ENCODE peak calls at places on chromosome 11, in four cellular contexts. One of them, this sample, is unnamed.

GRCh38 chr11:76285397-76285796 is 79.1 kb upstream of the WNT11 start:
- DNase-seq in GM18507: no peak
- DNase-seq in C1 segment of cervical spinal cord: no peak
- DNase-seq in HepG2: no peak
- DNase-seq in this sample: no peak

GRCh38 chr11:35367491-35367890 is 51.9 kb downstream of the SLC1A2 start:
- DNase-seq in GM18507: no peak
- DNase-seq in C1 segment of cervical spinal cord: no peak
- DNase-seq in HepG2: no peak
- DNase-seq in this sample: no peak

GRCh38 chr11:83836883-83837654 is 550.9 kb upstream of the CCDC90B start:
- DNase-seq in GM18507: no peak
- DNase-seq in C1 segment of cervical spinal cord: peak; percentile 5
- DNase-seq in HepG2: peak; percentile 65
- DNase-seq in this sample: peak; percentile 43

GRCh38 chr11:63599211-63600122 is 14.8 kb downstream of the PLAAT3 start:
- DNase-seq in GM18507: no peak
- DNase-seq in C1 segment of cervical spinal cord: no peak
- DNase-seq in HepG2: no peak
- DNase-seq in this sample: no peak

GRCh38 chr11:35324981-35325380 is 94.4 kb downstream of the SLC1A2 start:
- DNase-seq in GM18507: no peak
- DNase-seq in C1 segment of cervical spinal cord: no peak
- DNase-seq in HepG2: no peak
- DNase-seq in this sample: no peak

GRCh38 chr11:102115557-102115956 is 5.3 kb downstream of the YAP1 start:
- DNase-seq in GM18507: no peak
- DNase-seq in C1 segment of cervical spinal cord: no peak
- DNase-seq in HepG2: peak; percentile 96
- DNase-seq in this sample: peak; percentile 30

GRCh38 chr11:19886498-19886897 is 173.9 kb downstream of the NAV2 start:
- DNase-seq in GM18507: no peak
- DNase-seq in C1 segment of cervical spinal cord: no peak
- DNase-seq in HepG2: no peak
- DNase-seq in this sample: no peak

GRCh38 chr11:77259681-77260080 is 41.8 kb downstream of the GDPD4 start:
- DNase-seq in GM18507: no peak
- DNase-seq in C1 segment of cervical spinal cord: no peak
- DNase-seq in HepG2: no peak
- DNase-seq in this sample: no peak

GRCh38 chr11:19846654-19847330 is 134.2 kb downstream of the NAV2 start:
- DNase-seq in GM18507: no peak
- DNase-seq in C1 segment of cervical spinal cord: peak; percentile 17
- DNase-seq in HepG2: no peak
- DNase-seq in this sample: no peak

GRCh38 chr11:71189768-71190315 is 62.5 kb downstream of the SHANK2 start:
- DNase-seq in GM18507: no peak
- DNase-seq in C1 segment of cervical spinal cord: no peak
- DNase-seq in HepG2: no peak
- DNase-seq in this sample: no peak

GRCh38 chr11:2526808-2527381 is 82.1 kb downstream of the KCNQ1 start:
- DNase-seq in GM18507: peak; percentile 32
- DNase-seq in C1 segment of cervical spinal cord: no peak
- DNase-seq in HepG2: no peak
- DNase-seq in this sample: no peak

GRCh38 chr11:121656333-121657090 is 203.7 kb upstream of the SORL1-AS1 start:
- DNase-seq in GM18507: no peak
- DNase-seq in C1 segment of cervical spinal cord: no peak
- DNase-seq in HepG2: peak; percentile 88
- DNase-seq in this sample: no peak

GRCh38 chr11:12761029-12761428 is 86.8 kb downstream of the TEAD1 start:
- DNase-seq in GM18507: no peak
- DNase-seq in C1 segment of cervical spinal cord: no peak
- DNase-seq in HepG2: no peak
- DNase-seq in this sample: no peak

GRCh38 chr11:119721129-119722120 is 7.6 kb downstream of the NECTIN1 start:
- DNase-seq in GM18507: no peak
- DNase-seq in C1 segment of cervical spinal cord: no peak
- DNase-seq in HepG2: peak; percentile 67
- DNase-seq in this sample: peak; percentile 72

GRCh38 chr11:99244613-99245012 is 223.9 kb downstream of the CNTN5 start:
- DNase-seq in GM18507: no peak
- DNase-seq in C1 segment of cervical spinal cord: no peak
- DNase-seq in HepG2: no peak
- DNase-seq in this sample: no peak

GRCh38 chr11:127074151-127074761 is 73.7 kb upstream of the KIRREL3 start:
- DNase-seq in GM18507: peak; percentile 43
- DNase-seq in C1 segment of cervical spinal cord: no peak
- DNase-seq in HepG2: peak; percentile 38
- DNase-seq in this sample: no peak

GRCh38 chr11:125079151-125079877 is 16.2 kb downstream of the SLC37A2 start:
- DNase-seq in GM18507: no peak
- DNase-seq in C1 segment of cervical spinal cord: no peak
- DNase-seq in HepG2: no peak
- DNase-seq in this sample: no peak

GRCh38 chr11:119169272-119169719 is 771 bp downstream of the NLRX1 start:
- DNase-seq in GM18507: peak; percentile 39
- DNase-seq in C1 segment of cervical spinal cord: no peak
- DNase-seq in HepG2: peak; percentile 37
- DNase-seq in this sample: peak; percentile 54

GRCh38 chr11:69541501-69542313 is 60.2 kb downstream of the LINC01488 start:
- DNase-seq in GM18507: no peak
- DNase-seq in C1 segment of cervical spinal cord: no peak
- DNase-seq in HepG2: peak; percentile 34
- DNase-seq in this sample: no peak

GRCh38 chr11:12692238-12693074 is 18.2 kb downstream of the TEAD1 start:
- DNase-seq in GM18507: no peak
- DNase-seq in C1 segment of cervical spinal cord: peak; percentile 67
- DNase-seq in HepG2: peak; percentile 94
- DNase-seq in this sample: peak; percentile 71

GRCh38 chr11:77065878-77066228 is 918 bp upstream of the CAPN5 start:
- DNase-seq in GM18507: no peak
- DNase-seq in C1 segment of cervical spinal cord: no peak
- DNase-seq in HepG2: no peak
- DNase-seq in this sample: no peak

GRCh38 chr11:100719362-100719761 is 32.3 kb downstream of the ARHGAP42 start:
- DNase-seq in GM18507: no peak
- DNase-seq in C1 segment of cervical spinal cord: no peak
- DNase-seq in HepG2: no peak
- DNase-seq in this sample: no peak

GRCh38 chr11:122754553-122755322 is 83.6 kb upstream of the CRTAM start:
- DNase-seq in GM18507: no peak
- DNase-seq in C1 segment of cervical spinal cord: no peak
- DNase-seq in HepG2: peak; percentile 24
- DNase-seq in this sample: peak; percentile 24

GRCh38 chr11:88454881-88455280 is 117.3 kb upstream of the CTSC start:
- DNase-seq in GM18507: no peak
- DNase-seq in C1 segment of cervical spinal cord: no peak
- DNase-seq in HepG2: no peak
- DNase-seq in this sample: no peak

GRCh38 chr11:27460158-27460565 is 12.4 kb downstream of the LGR4 start:
- DNase-seq in GM18507: no peak
- DNase-seq in C1 segment of cervical spinal cord: no peak
- DNase-seq in HepG2: peak; percentile 96
- DNase-seq in this sample: no peak

GRCh38 chr11:77658213-77659013 is 20.8 kb upstream of the CLNS1A start:
- DNase-seq in GM18507: no peak
- DNase-seq in C1 segment of cervical spinal cord: no peak
- DNase-seq in HepG2: no peak
- DNase-seq in this sample: no peak

GRCh38 chr11:78857688-78858087 is 283.0 kb upstream of the NARS2 start:
- DNase-seq in GM18507: no peak
- DNase-seq in C1 segment of cervical spinal cord: no peak
- DNase-seq in HepG2: no peak
- DNase-seq in this sample: no peak

GRCh38 chr11:92226331-92227232 is 2.0 kb downstream of the FAT3 start:
- DNase-seq in GM18507: no peak
- DNase-seq in C1 segment of cervical spinal cord: no peak
- DNase-seq in HepG2: no peak
- DNase-seq in this sample: no peak

GRCh38 chr11:40722179-40722795 is 737.2 kb downstream of the LRRC4C start:
- DNase-seq in GM18507: no peak
- DNase-seq in C1 segment of cervical spinal cord: no peak
- DNase-seq in HepG2: peak; percentile 15
- DNase-seq in this sample: peak; percentile 59

GRCh38 chr11:93559681-93560080 is 16.5 kb upstream of the SMCO4 start:
- DNase-seq in GM18507: no peak
- DNase-seq in C1 segment of cervical spinal cord: no peak
- DNase-seq in HepG2: no peak
- DNase-seq in this sample: no peak

GRCh38 chr11:104051806-104052205 is 15.4 kb downstream of the DDI1 start:
- DNase-seq in GM18507: no peak
- DNase-seq in C1 segment of cervical spinal cord: no peak
- DNase-seq in HepG2: no peak
- DNase-seq in this sample: no peak

This sample was measured in HAP-1.